ENCODE peak calls at places on chromosomes 12 and 14, in six cellular contexts. U is AG08396; K is endothelial cell; Y is GM13976; I is activated naive CD4-positive, alpha-beta T cell treated with Interleukin-2 at 50 U/mL for 16 hours; S is frontal cortex. F is an unnamed sample.

GRCh38 chr12:132275110-132275531 is 54.3 kb downstream of the GALNT9 start:
- DNase-seq in K (peak; percentile 43), Y (no peak), S (no peak), U (peak; percentile 88), I (no peak), F (peak; percentile 96)

GRCh38 chr12:62123721-62124203 is 136.4 kb upstream of the USP15 start:
- DNase-seq in U (peak; percentile 32), I (peak; percentile 13), S (no peak), Y (peak; percentile 6), K (peak; percentile 46), F (peak; percentile 52)

GRCh38 chr12:54017027-54017788 is 8.4 kb downstream of the HOXC8 start:
- DNase-seq in Y (no peak), S (no peak), U (no peak), K (no peak), I (no peak), F (no peak)

GRCh38 chr14:100408350-100409015 is 85.3 kb downstream of the SLC25A47 start:
- DNase-seq in I (no peak), K (no peak), S (no peak), Y (no peak), U (no peak), F (no peak)

GRCh38 chr12:128743911-128744310 is 79.8 kb downstream of the SLC15A4 start:
- DNase-seq in K (no peak), Y (no peak), U (no peak), I (no peak), S (no peak), F (no peak)

GRCh38 chr12:48917857-48918537 is 7.3 kb downstream of the FKBP11 start:
- DNase-seq in I (peak; percentile 46), Y (no peak), U (no peak), S (no peak), K (no peak), F (no peak)

GRCh38 chr12:108765289-108765764 is 34.0 kb upstream of the CORO1C start:
- DNase-seq in U (no peak), I (no peak), K (no peak), S (no peak), Y (no peak), F (no peak)

GRCh38 chr12:40794087-40794486 is 101.8 kb downstream of the CNTN1 start:
- DNase-seq in U (no peak), S (peak; percentile 1), K (no peak), Y (no peak), I (no peak), F (no peak)

GRCh38 chr12:5509557-5509956 is 77.6 kb downstream of the NTF3 start:
- DNase-seq in U (no peak), Y (no peak), K (no peak), S (no peak), I (no peak), F (no peak)

F was measured in HEK293T.